ENCODE peak calls at places on chromosomes 13 and 19, in seven cellular contexts. Y is K562, U is HCT116, P is H1, V is GM12878, D is HepG2, K is SK-N-SH. E is an unnamed sample.

GRCh38 chr19:23810496-23810895 is 51.8 kb upstream of the ZNF681 start:
- DNase-seq in Y (no peak), U (no peak), P (no peak), V (no peak), D (no peak), K (no peak), E (no peak)

GRCh38 chr19:2719910-2720776 is 1.0 kb downstream of the DIRAS1 start:
- DNase-seq in Y (no peak), U (no peak), P (no peak), V (no peak), D (no peak), K (peak; percentile 84), E (no peak)

GRCh38 chr19:11987405-11988231 is 22.8 kb downstream of the ZNF763 start:
- DNase-seq in Y (peak; percentile 85), U (peak; percentile 68), P (peak; percentile 90), V (peak; percentile 68), D (peak; percentile 55), K (peak; percentile 94), E (peak; percentile 77)

GRCh38 chr19:1505991-1506881 is 6.6 kb downstream of the ADAMTSL5 start:
- DNase-seq in Y (no peak), U (no peak), P (no peak), V (no peak), D (no peak), K (no peak), E (no peak)

GRCh38 chr13:33875658-33876401 is 57.9 kb downstream of the RFC3 start:
- DNase-seq in Y (no peak), U (no peak), P (no peak), V (no peak), D (no peak), K (no peak), E (no peak)

GRCh38 chr13:25354377-25354776 is 17.4 kb upstream of the ATP8A2 start:
- DNase-seq in Y (no peak), U (no peak), P (no peak), V (no peak), D (peak; percentile 9), K (no peak), E (no peak)

GRCh38 chr19:39082745-39083598 is 1.2 kb upstream of the ACP7 start:
- DNase-seq in Y (no peak), U (no peak), P (no peak), V (no peak), D (no peak), K (no peak), E (no peak)

GRCh38 chr19:16216744-16217670 is 19.3 kb downstream of the AP1M1 start:
- DNase-seq in Y (no peak), U (no peak), P (no peak), V (no peak), D (no peak), K (peak; percentile 7), E (no peak)

GRCh38 chr19:15159251-15159650 is 41.5 kb downstream of the NOTCH3 start:
- DNase-seq in Y (peak; percentile 14), U (no peak), P (no peak), V (no peak), D (no peak), K (no peak), E (peak; percentile 26)

GRCh38 chr13:79228972-79229371 is 177.1 kb downstream of the RBM26 start:
- DNase-seq in Y (no peak), U (no peak), P (no peak), V (no peak), D (no peak), K (no peak), E (no peak)

DNA sequence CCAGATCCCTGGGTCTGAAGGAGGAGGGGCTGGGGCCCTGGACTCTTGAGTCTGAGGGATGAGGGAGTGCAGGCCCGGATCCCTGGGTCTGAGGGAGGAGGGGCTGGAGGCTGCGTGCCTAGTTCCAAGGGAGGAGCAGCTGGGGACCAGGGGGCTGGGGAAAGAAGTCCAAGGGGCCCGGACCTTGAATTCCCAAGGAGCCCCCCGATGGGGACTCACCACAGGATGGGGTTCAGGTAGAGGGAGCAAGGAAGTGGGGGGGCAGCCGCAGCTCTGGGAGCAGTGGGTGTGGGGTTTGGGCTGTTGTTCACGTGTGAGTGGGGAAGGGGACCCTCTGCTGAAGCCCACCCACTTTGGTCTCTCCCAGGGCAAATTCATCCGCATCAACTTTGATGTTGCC is 23.1 kb downstream of the MYH14 start:
- DNase-seq in Y (no peak), U (no peak), P (no peak), V (no peak), D (no peak), K (no peak), E (no peak)
- TF ChIP-seq JUND in Y (no peak), U (no peak), P (no peak), V (no peak), D (no peak), K (no peak), E (no peak)

DNA sequence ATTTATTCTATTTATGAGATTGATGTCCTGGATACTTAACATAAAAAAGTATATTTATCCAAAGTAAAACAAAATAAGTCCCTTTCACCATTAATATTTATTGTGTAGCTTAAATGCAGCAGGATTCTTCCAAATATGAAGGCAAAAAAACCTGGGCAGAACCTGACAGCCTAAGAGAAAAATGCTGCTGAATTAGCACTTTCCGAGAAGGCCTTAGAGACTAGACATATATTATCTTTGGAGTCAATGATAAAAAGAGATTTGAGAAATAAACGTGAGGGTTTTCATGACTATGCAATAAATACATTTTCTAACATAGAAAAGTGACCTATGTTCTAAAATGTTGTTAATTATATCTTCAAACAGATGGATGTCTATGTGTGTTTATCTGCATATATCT is 566.9 kb downstream of the PCDH9 start:
- DNase-seq in Y (no peak), U (no peak), P (no peak), V (no peak), D (no peak), K (no peak), E (no peak)
- TF ChIP-seq JUND in Y (no peak), U (no peak), P (no peak), V (no peak), D (no peak), K (no peak), E (no peak)

GRCh38 chr13:37375724-37376123 is 222.8 kb downstream of the POSTN start:
- DNase-seq in Y (no peak), U (no peak), P (no peak), V (no peak), D (no peak), K (no peak), E (no peak)
- TF ChIP-seq JUND in Y (no peak), U (no peak), P (no peak), V (no peak), D (no peak), K (no peak), E (no peak)

GRCh38 chr13:40064723-40065122 is 409.3 kb downstream of the COG6 start:
- DNase-seq in Y (no peak), U (no peak), P (no peak), V (no peak), D (no peak), K (no peak), E (no peak)
- TF ChIP-seq JUND in Y (no peak), U (no peak), P (no peak), V (no peak), D (no peak), K (peak; percentile 74), E (no peak)

GRCh38 chr13:50999641-51000040 is 90.0 kb downstream of the RNASEH2B start:
- DNase-seq in Y (no peak), U (no peak), P (no peak), V (no peak), D (no peak), K (no peak), E (no peak)
- TF ChIP-seq JUND in Y (no peak), U (no peak), P (no peak), V (no peak), D (no peak), K (no peak), E (no peak)

GRCh38 chr19:7067716-7068115 is 1.8 kb upstream of the ZNF557 start:
- DNase-seq in Y (no peak), U (no peak), P (no peak), V (no peak), D (no peak), K (no peak), E (no peak)
- TF ChIP-seq JUND in Y (no peak), U (no peak), P (no peak), V (no peak), D (no peak), K (no peak), E (no peak)

DNA sequence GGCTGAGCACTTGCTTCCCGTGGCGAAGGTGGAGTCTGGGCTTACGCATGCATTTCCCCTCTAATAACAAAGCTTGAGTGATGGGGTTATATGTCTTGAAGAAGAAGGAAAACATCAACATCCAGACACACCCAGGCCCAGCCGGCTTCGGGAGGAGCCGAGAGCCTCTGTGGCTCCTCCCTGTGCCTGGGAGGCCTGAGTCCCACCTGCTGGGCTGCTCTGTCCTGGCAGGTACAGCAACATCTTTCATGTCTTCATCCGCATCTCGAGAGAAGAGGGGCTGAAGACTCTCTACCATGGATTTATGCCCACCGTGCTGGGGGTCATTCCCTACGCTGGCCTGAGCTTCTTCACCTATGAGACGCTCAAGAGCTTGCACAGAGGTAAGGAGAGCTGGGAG is 30.6 kb downstream of the TMEM161A start:
- DNase-seq in Y (no peak), U (no peak), P (no peak), V (no peak), D (no peak), K (no peak), E (no peak)
- TF ChIP-seq JUND in Y (no peak), U (no peak), P (no peak), V (no peak), D (no peak), K (no peak), E (no peak)

DNA sequence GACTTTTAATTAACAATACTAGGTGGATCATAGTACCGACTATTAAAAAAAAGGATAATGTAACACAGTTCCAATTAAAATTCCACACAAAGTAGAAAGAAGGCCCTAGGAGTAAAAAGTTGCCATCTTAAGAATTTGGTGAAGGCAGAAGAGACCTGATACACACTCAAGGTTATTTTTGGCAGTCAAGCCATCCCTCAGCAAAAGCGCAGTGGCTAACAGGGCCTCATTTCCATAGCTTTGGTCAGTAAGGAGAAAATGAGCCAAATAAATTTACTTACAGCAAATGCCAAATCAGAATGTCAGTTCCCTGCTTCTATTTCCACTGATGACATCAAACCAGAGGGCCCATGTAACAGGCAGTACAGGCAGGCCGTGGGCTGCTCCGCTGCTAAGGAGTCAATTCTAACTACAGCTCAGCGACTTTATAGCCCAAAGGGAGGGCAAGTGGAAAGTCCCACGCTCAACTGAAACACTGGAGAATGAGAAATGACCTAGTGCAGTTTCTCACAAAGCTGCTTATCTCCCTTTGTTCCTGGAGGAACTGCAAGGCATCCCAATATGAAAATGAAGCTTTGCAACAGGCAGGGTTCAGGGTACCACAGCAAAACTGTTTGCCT is 6.3 kb downstream of the ARGLU1 start:
- DNase-seq in Y (peak; percentile 20), U (no peak), P (no peak), V (peak; percentile 55), D (no peak), K (no peak), E (no peak)
- TF ChIP-seq JUND in Y (no peak), U (no peak), P (no peak), V (no peak), D (no peak), K (no peak), E (no peak)

DNA sequence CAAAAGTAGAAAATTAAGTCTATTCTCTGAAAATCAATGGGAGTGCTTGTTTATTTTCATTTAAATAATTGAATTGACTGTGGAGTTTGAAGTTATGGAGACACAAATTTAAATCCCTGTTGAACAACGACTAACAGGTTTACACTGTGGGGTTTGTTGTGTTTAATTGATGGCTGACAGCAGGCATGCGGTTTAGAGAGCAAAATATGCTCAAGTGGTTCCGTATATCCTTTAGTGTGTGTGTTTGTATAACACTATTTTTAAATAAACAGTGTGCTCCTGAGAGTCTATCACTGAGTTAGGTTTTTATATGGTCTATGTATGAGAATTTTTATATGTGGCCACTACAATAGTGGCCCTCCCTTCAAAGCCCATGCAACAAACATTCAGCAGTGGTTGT is 332.0 kb downstream of the GPC6 start:
- DNase-seq in Y (no peak), U (no peak), P (no peak), V (no peak), D (no peak), K (no peak), E (no peak)
- TF ChIP-seq JUND in Y (no peak), U (no peak), P (no peak), V (no peak), D (no peak), K (no peak), E (no peak)